ENCODE peak calls at places on chromosomes 6 and 20, in ten cellular contexts. G is endodermal cell, R is fibroblast of the aortic adventitia, A is HFFc6, S is AG10803, Y is cardiac fibroblast, W is fibroblast of pulmonary artery, K is lower lobe of right lung, U is progenitor cell of endocrine pancreas, C is neural progenitor cell. X is an unnamed sample.

GRCh38 chr20:34872604-34873224 is at the start of gene GGT7:
- DNase-seq in G (peak; percentile 96), R (peak; percentile 53), A (peak; percentile 52), S (peak; percentile 69), Y (peak; percentile 57), W (peak; percentile 57), K (peak; percentile 89), U (peak; percentile 94), C (peak; percentile 94), X (peak; percentile 66)

GRCh38 chr6:115634899-115635298 is 425.8 kb downstream of the FRK start:
- DNase-seq in G (no peak), R (no peak), A (no peak), S (no peak), Y (no peak), W (no peak), K (no peak), U (no peak), C (no peak), X (no peak)

GRCh38 chr6:32432050-32432450 is 7.6 kb upstream of the HLA-DRA start:
- DNase-seq in G (no peak), R (peak; percentile 62), A (peak; percentile 25), S (peak; percentile 22), Y (peak; percentile 63), W (peak; percentile 55), K (no peak), U (no peak), C (peak; percentile 23), X (no peak)

GRCh38 chr6:52063584-52064400 is 23.6 kb downstream of the PKHD1 start:
- DNase-seq in G (peak; percentile 81), R (peak; percentile 34), A (peak; percentile 4), S (peak; percentile 42), Y (peak; percentile 8), W (peak; percentile 20), K (no peak), U (no peak), C (peak; percentile 67), X (no peak)

GRCh38 chr6:3294921-3295871 is 36.4 kb downstream of the PSMG4 start:
- DNase-seq in G (peak; percentile 80), R (no peak), A (no peak), S (no peak), Y (no peak), W (no peak), K (no peak), U (no peak), C (peak; percentile 63), X (no peak)

GRCh38 chr6:11769816-11770545 is 8.6 kb downstream of the ADTRP start:
- DNase-seq in G (peak; percentile 87), R (no peak), A (no peak), S (no peak), Y (no peak), W (no peak), K (no peak), U (no peak), C (no peak), X (no peak)

GRCh38 chr20:47319517-47320252 is 36.8 kb downstream of the ZMYND8 start:
- DNase-seq in G (peak; percentile 93), R (peak; percentile 86), A (peak; percentile 13), S (peak; percentile 90), Y (peak; percentile 57), W (peak; percentile 93), K (peak; percentile 81), U (peak; percentile 68), C (peak; percentile 61), X (no peak)

GRCh38 chr20:30812739-30813411 is 444.6 kb upstream of the DEFB115 start:
- DNase-seq in G (no peak), R (no peak), A (no peak), S (no peak), Y (no peak), W (no peak), K (no peak), U (no peak), C (no peak), X (no peak)

GRCh38 chr6:45610832-45611231 is 233.1 kb upstream of the SUPT3H start:
- DNase-seq in G (no peak), R (no peak), A (no peak), S (no peak), Y (no peak), W (no peak), K (no peak), U (no peak), C (no peak), X (no peak)

GRCh38 chr6:45616209-45616608 is 238.5 kb upstream of the SUPT3H start:
- DNase-seq in G (no peak), R (no peak), A (no peak), S (no peak), Y (no peak), W (no peak), K (no peak), U (no peak), C (no peak), X (no peak)

GRCh38 chr6:45614488-45615285 is 237.0 kb upstream of the SUPT3H start:
- DNase-seq in G (no peak), R (no peak), A (no peak), S (no peak), Y (peak; percentile 58), W (peak; percentile 13), K (no peak), U (no peak), C (no peak), X (no peak)

GRCh38 chr6:45611502-45611901 is 233.8 kb upstream of the SUPT3H start:
- DNase-seq in G (no peak), R (no peak), A (no peak), S (no peak), Y (no peak), W (no peak), K (no peak), U (no peak), C (no peak), X (no peak)

DNA sequence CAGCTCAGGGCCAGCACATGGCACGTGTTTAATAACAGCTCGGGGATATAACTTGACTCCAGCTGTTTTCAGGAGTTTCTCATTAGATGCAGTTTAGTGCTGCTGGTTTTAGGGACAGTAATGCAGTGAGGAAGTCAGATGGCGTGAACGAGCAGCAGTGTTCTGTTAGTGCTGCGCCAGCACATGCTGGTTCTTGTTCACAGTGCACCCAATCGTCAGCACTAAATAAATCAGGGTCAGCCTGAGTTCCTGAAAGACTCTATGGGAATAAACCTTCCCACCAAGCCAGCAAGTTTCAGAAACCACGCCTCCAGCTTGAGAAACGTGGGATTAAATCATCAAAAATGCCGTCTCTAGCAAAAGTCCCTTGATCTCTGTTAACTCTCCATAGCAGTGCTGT is 235.9 kb upstream of the SUPT3H start:
- DNase-seq in G (no peak), R (peak; percentile 74), A (peak; percentile 41), S (peak; percentile 90), Y (peak; percentile 68), W (peak; percentile 67), K (no peak), U (no peak), C (no peak), X (no peak)
- TF ChIP-seq CTCF in G (no peak), R (no peak), A (no peak), S (peak; percentile 29), Y (peak; percentile 1), W (peak; percentile 9), K (no peak), U (no peak), C (no peak), X (no peak)

GRCh38 chr20:39105551-39105950 is 143.4 kb downstream of the DHX35 start:
- DNase-seq in G (no peak), R (no peak), A (no peak), S (no peak), Y (no peak), W (no peak), K (no peak), U (no peak), C (no peak), X (no peak)

GRCh38 chr20:39108746-39109145 is 146.6 kb downstream of the DHX35 start:
- DNase-seq in G (no peak), R (peak; percentile 17), A (peak; percentile 52), S (peak; percentile 31), Y (peak; percentile 47), W (peak; percentile 40), K (no peak), U (no peak), C (no peak), X (no peak)

GRCh38 chr20:39103732-39104131 is 141.6 kb downstream of the DHX35 start:
- DNase-seq in G (no peak), R (peak; percentile 41), A (no peak), S (peak; percentile 20), Y (peak; percentile 24), W (peak; percentile 10), K (no peak), U (no peak), C (no peak), X (no peak)

GRCh38 chr20:39107741-39108140 is 145.6 kb downstream of the DHX35 start:
- DNase-seq in G (no peak), R (no peak), A (peak; percentile 40), S (peak; percentile 32), Y (peak; percentile 27), W (peak; percentile 15), K (no peak), U (no peak), C (no peak), X (no peak)

GRCh38 chr20:39106791-39107190 is 144.6 kb downstream of the DHX35 start:
- DNase-seq in G (no peak), R (no peak), A (no peak), S (no peak), Y (no peak), W (no peak), K (no peak), U (no peak), C (no peak), X (no peak)
- TF ChIP-seq CTCF in G (no peak), R (no peak), A (no peak), S (no peak), Y (no peak), W (no peak), K (no peak), U (no peak), C (no peak), X (no peak)

GRCh38 chr6:34143884-34144580 is 1.9 kb downstream of the GRM4 start:
- DNase-seq in G (peak; percentile 95), R (no peak), A (no peak), S (no peak), Y (no peak), W (no peak), K (no peak), U (peak; percentile 32), C (peak; percentile 95), X (peak; percentile 38)
- TF ChIP-seq CTCF in G (peak; percentile 75), R (no peak), A (peak; percentile 38), S (no peak), Y (no peak), W (no peak), K (no peak), U (peak; percentile 59), C (peak; percentile 73), X (no peak)

GRCh38 chr6:164401871-164402270 is 907.5 kb downstream of the C6orf118 start:
- DNase-seq in G (no peak), R (no peak), A (no peak), S (no peak), Y (peak; percentile 40), W (no peak), K (no peak), U (no peak), C (no peak), X (no peak)

GRCh38 chr6:164398647-164399046 is 910.8 kb downstream of the C6orf118 start:
- DNase-seq in G (no peak), R (no peak), A (no peak), S (no peak), Y (peak; percentile 15), W (no peak), K (no peak), U (no peak), C (no peak), X (no peak)

DNA sequence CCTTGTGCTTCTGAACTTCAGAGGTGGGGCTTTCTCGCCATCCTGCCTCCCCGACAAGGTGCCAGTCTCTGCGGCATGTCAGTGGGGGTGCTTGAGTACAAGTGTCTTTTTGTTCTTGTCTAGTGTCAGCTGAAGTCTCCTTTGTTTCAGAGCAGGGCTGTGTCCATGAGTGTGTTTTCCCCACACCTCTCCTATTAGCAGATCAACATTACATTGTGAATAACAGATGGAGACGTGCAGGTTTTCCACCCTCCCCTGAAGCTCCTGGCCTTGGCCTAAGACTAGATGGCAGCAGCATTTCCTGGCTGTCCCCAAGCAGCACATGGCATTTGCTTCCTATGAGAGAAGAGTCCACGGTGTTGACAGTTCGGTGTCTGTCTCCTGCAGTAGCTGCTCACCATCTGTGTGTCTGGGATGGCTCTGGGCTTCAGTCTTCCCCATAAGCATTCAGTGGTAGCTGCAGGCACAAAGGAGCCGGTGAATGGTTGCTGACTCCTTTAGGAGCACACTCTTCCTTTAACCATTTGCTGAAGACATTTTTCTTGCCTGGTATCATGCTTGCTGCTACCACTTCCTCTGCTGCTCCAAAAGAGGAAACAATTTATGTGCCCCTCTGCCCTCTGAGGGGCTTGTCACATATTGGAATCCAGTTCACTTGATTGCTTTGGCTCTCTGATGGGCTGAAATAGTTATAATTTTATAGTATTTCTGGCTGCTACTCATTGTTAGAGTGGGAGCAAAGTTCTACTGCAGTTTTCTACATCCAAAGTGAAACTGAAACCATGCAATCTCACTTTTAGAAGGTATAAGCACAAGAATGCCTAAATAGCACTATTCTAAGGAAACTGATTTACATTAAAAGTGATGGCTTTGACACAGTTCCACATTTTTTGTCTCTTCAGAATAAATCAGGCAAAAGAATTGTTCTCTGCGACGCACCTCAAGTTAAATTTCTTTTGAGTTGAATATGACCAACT is 913.0 kb downstream of the C6orf118 start:
- DNase-seq in G (no peak), R (peak; percentile 28), A (no peak), S (peak; percentile 1), Y (peak; percentile 29), W (no peak), K (no peak), U (no peak), C (peak; percentile 15), X (no peak)
- TF ChIP-seq CTCF in G (no peak), R (no peak), A (no peak), S (no peak), Y (no peak), W (no peak), K (no peak), U (no peak), C (no peak), X (no peak)